ENCODE peak calls at places on chromosome 3, in five cellular contexts. One of them, this sample, is unnamed.

GRCh38 chr3:167110906-167111305 is 269.2 kb downstream of the ZBBX start:
- DNase-seq in IMR-90: no peak
- DNase-seq in H9: peak; percentile 63
- DNase-seq in H1: no peak
- DNase-seq in trophoblast cell: peak; percentile 68
- DNase-seq in this sample: peak; percentile 96

GRCh38 chr3:115403791-115404190 is 219.5 kb upstream of the GAP43 start:
- DNase-seq in IMR-90: no peak
- DNase-seq in H9: no peak
- DNase-seq in H1: no peak
- DNase-seq in trophoblast cell: no peak
- DNase-seq in this sample: peak; percentile 79

GRCh38 chr3:37287776-37288175 is 113.4 kb upstream of the LRRFIP2 start:
- DNase-seq in IMR-90: peak; percentile 42
- DNase-seq in H9: no peak
- DNase-seq in H1: no peak
- DNase-seq in trophoblast cell: no peak
- DNase-seq in this sample: no peak

GRCh38 chr3:64088408-64089136 is 65.3 kb upstream of the PSMD6 start:
- DNase-seq in IMR-90: no peak
- DNase-seq in H9: no peak
- DNase-seq in H1: no peak
- DNase-seq in trophoblast cell: no peak
- DNase-seq in this sample: peak; percentile 63

GRCh38 chr3:59192473-59192872 is 142.6 kb upstream of the CFAP20DC start:
- DNase-seq in IMR-90: peak; percentile 87
- DNase-seq in H9: no peak
- DNase-seq in H1: no peak
- DNase-seq in trophoblast cell: no peak
- DNase-seq in this sample: no peak

GRCh38 chr3:25592510-25592968 is 72.2 kb downstream of the TOP2B start:
- DNase-seq in IMR-90: peak; percentile 78
- DNase-seq in H9: no peak
- DNase-seq in H1: no peak
- DNase-seq in trophoblast cell: peak; percentile 54
- DNase-seq in this sample: peak; percentile 70

GRCh38 chr3:66428733-66429132 is 72.1 kb downstream of the LRIG1 start:
- DNase-seq in IMR-90: peak; percentile 100
- DNase-seq in H9: no peak
- DNase-seq in H1: no peak
- DNase-seq in trophoblast cell: no peak
- DNase-seq in this sample: peak; percentile 79

GRCh38 chr3:169299129-169299528 is 364.4 kb downstream of the MECOM start:
- DNase-seq in IMR-90: no peak
- DNase-seq in H9: no peak
- DNase-seq in H1: no peak
- DNase-seq in trophoblast cell: no peak
- DNase-seq in this sample: no peak

GRCh38 chr3:111072016-111072891 is 638 bp downstream of the NECTIN3 start:
- DNase-seq in IMR-90: peak; percentile 25
- DNase-seq in H9: peak; percentile 42
- DNase-seq in H1: peak; percentile 64
- DNase-seq in trophoblast cell: peak; percentile 51
- DNase-seq in this sample: no peak

GRCh38 chr3:12751548-12751947 is 7.5 kb downstream of the TMEM40 start:
- DNase-seq in IMR-90: peak; percentile 31
- DNase-seq in H9: no peak
- DNase-seq in H1: no peak
- DNase-seq in trophoblast cell: peak; percentile 98
- DNase-seq in this sample: peak; percentile 45

GRCh38 chr3:46276497-46277099 is 34.3 kb downstream of the CCR3 start:
- DNase-seq in IMR-90: no peak
- DNase-seq in H9: peak; percentile 73
- DNase-seq in H1: peak; percentile 79
- DNase-seq in trophoblast cell: peak; percentile 74
- DNase-seq in this sample: peak; percentile 65

GRCh38 chr3:171801738-171802600 is 8.3 kb downstream of the PLD1 start:
- DNase-seq in IMR-90: peak; percentile 93
- DNase-seq in H9: no peak
- DNase-seq in H1: no peak
- DNase-seq in trophoblast cell: peak; percentile 60
- DNase-seq in this sample: no peak

GRCh38 chr3:178392553-178392952 is 143.7 kb upstream of the KCNMB2 start:
- DNase-seq in IMR-90: peak; percentile 52
- DNase-seq in H9: no peak
- DNase-seq in H1: no peak
- DNase-seq in trophoblast cell: no peak
- DNase-seq in this sample: no peak

GRCh38 chr3:152296990-152297389 is 28.3 kb downstream of the MBNL1 start:
- DNase-seq in IMR-90: no peak
- DNase-seq in H9: no peak
- DNase-seq in H1: no peak
- DNase-seq in trophoblast cell: no peak
- DNase-seq in this sample: no peak

GRCh38 chr3:147392083-147392916 is 14.0 kb downstream of the ZIC4 start:
- DNase-seq in IMR-90: no peak
- DNase-seq in H9: peak; percentile 93
- DNase-seq in H1: peak; percentile 90
- DNase-seq in trophoblast cell: no peak
- DNase-seq in this sample: peak; percentile 93

GRCh38 chr3:187971629-187972028 is 182.3 kb upstream of the LPP start:
- DNase-seq in IMR-90: no peak
- DNase-seq in H9: no peak
- DNase-seq in H1: no peak
- DNase-seq in trophoblast cell: no peak
- DNase-seq in this sample: no peak

GRCh38 chr3:167163580-167163979 is 216.5 kb downstream of the ZBBX start:
- DNase-seq in IMR-90: no peak
- DNase-seq in H9: no peak
- DNase-seq in H1: no peak
- DNase-seq in trophoblast cell: no peak
- DNase-seq in this sample: no peak

GRCh38 chr3:77562089-77562488 is 522.2 kb downstream of the ROBO2 start:
- DNase-seq in IMR-90: peak; percentile 1
- DNase-seq in H9: no peak
- DNase-seq in H1: no peak
- DNase-seq in trophoblast cell: no peak
- DNase-seq in this sample: no peak

GRCh38 chr3:179750720-179751328 is 98.0 kb downstream of the USP13 start:
- DNase-seq in IMR-90: peak; percentile 28
- DNase-seq in H9: no peak
- DNase-seq in H1: no peak
- DNase-seq in trophoblast cell: peak; percentile 56
- DNase-seq in this sample: peak; percentile 35

GRCh38 chr3:16103472-16103871 is 71.0 kb upstream of the GALNT15 start:
- DNase-seq in IMR-90: peak; percentile 94
- DNase-seq in H9: no peak
- DNase-seq in H1: no peak
- DNase-seq in trophoblast cell: peak; percentile 46
- DNase-seq in this sample: no peak

GRCh38 chr3:153096611-153097200 is 65.3 kb upstream of the RAP2B start:
- DNase-seq in IMR-90: peak; percentile 7
- DNase-seq in H9: no peak
- DNase-seq in H1: no peak
- DNase-seq in trophoblast cell: no peak
- DNase-seq in this sample: no peak

GRCh38 chr3:143476965-143477640 is 357.5 kb downstream of the CHST2 start:
- DNase-seq in IMR-90: no peak
- DNase-seq in H9: no peak
- DNase-seq in H1: no peak
- DNase-seq in trophoblast cell: no peak
- DNase-seq in this sample: peak; percentile 4

GRCh38 chr3:10981961-10982360 is 10.6 kb upstream of the SLC6A1 start:
- DNase-seq in IMR-90: no peak
- DNase-seq in H9: no peak
- DNase-seq in H1: no peak
- DNase-seq in trophoblast cell: peak; percentile 69
- DNase-seq in this sample: no peak

GRCh38 chr3:46934508-46935167 is 41.9 kb downstream of the CCDC12 start:
- DNase-seq in IMR-90: no peak
- DNase-seq in H9: no peak
- DNase-seq in H1: no peak
- DNase-seq in trophoblast cell: no peak
- DNase-seq in this sample: no peak

GRCh38 chr3:89238836-89239235 is 131.4 kb downstream of the EPHA3 start:
- DNase-seq in IMR-90: peak; percentile 11
- DNase-seq in H9: no peak
- DNase-seq in H1: no peak
- DNase-seq in trophoblast cell: no peak
- DNase-seq in this sample: no peak

GRCh38 chr3:195154793-195155535 is 116.0 kb downstream of the XXYLT1 start:
- DNase-seq in IMR-90: peak; percentile 97
- DNase-seq in H9: no peak
- DNase-seq in H1: no peak
- DNase-seq in trophoblast cell: no peak
- DNase-seq in this sample: peak; percentile 66

GRCh38 chr3:43686333-43686699 is 4.4 kb upstream of the ABHD5 start:
- DNase-seq in IMR-90: no peak
- DNase-seq in H9: no peak
- DNase-seq in H1: no peak
- DNase-seq in trophoblast cell: no peak
- DNase-seq in this sample: no peak

GRCh38 chr3:173785004-173785403 is 387.5 kb downstream of the NLGN1 start:
- DNase-seq in IMR-90: no peak
- DNase-seq in H9: peak; percentile 33
- DNase-seq in H1: no peak
- DNase-seq in trophoblast cell: no peak
- DNase-seq in this sample: peak; percentile 53

GRCh38 chr3:36477655-36478054 is 97.4 kb downstream of the STAC start:
- DNase-seq in IMR-90: no peak
- DNase-seq in H9: no peak
- DNase-seq in H1: no peak
- DNase-seq in trophoblast cell: no peak
- DNase-seq in this sample: no peak

GRCh38 chr3:39147374-39147709 is 6.0 kb downstream of the CSRNP1 start:
- DNase-seq in IMR-90: no peak
- DNase-seq in H9: no peak
- DNase-seq in H1: no peak
- DNase-seq in trophoblast cell: no peak
- DNase-seq in this sample: no peak

GRCh38 chr3:94132777-94133176 is 69.9 kb downstream of the NSUN3 start:
- DNase-seq in IMR-90: no peak
- DNase-seq in H9: no peak
- DNase-seq in H1: no peak
- DNase-seq in trophoblast cell: no peak
- DNase-seq in this sample: no peak

GRCh38 chr3:48765376-48765775 is 48.4 kb upstream of the IP6K2 start:
- DNase-seq in IMR-90: no peak
- DNase-seq in H9: no peak
- DNase-seq in H1: no peak
- DNase-seq in trophoblast cell: peak; percentile 51
- DNase-seq in this sample: peak; percentile 7

GRCh38 chr3:12750658-12751071 is 8.4 kb downstream of the TMEM40 start:
- DNase-seq in IMR-90: peak; percentile 64
- DNase-seq in H9: no peak
- DNase-seq in H1: no peak
- DNase-seq in trophoblast cell: peak; percentile 54
- DNase-seq in this sample: no peak

DNA sequence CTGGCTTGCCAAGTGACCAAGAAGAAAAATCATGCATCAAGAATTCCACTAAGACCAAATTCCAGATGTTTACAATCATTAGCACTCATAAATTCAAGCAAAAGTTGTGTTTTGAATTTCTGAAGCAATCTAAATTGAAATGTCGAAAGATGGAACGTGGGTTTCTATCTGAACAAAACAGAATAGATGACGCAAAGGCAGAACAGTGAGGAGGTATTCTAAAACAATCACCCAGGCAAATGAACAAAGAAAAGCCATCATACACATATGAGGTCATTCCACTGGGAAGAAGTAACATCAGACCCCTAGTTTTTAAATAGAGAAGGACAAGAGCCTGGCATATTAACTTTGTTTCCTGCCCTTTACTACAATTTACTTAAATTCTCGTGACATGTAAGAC is 58.0 kb downstream of the MCF2L2 start:
- DNase-seq in IMR-90: peak; percentile 4
- DNase-seq in H9: no peak
- DNase-seq in H1: no peak
- DNase-seq in trophoblast cell: no peak
- DNase-seq in this sample: no peak
- H3K9ac ChIP-seq in IMR-90: no peak overlapping the region
- H3K9ac ChIP-seq in H9: no peak overlapping the region
- H3K9ac ChIP-seq in H1: no peak overlapping the region
- H3K9ac ChIP-seq in trophoblast cell: no peak overlapping the region
- H3K9ac ChIP-seq in this sample: no peak overlapping the region

GRCh38 chr3:134605506-134605905 is 45.3 kb downstream of the KY start:
- DNase-seq in IMR-90: no peak
- DNase-seq in H9: no peak
- DNase-seq in H1: no peak
- DNase-seq in trophoblast cell: no peak
- DNase-seq in this sample: no peak
- H3K18ac ChIP-seq in IMR-90: no peak overlapping the region
- H3K18ac ChIP-seq in H9: no peak overlapping the region
- H3K18ac ChIP-seq in H1: no peak overlapping the region
- H3K18ac ChIP-seq in trophoblast cell: no peak overlapping the region
- H3K18ac ChIP-seq in this sample: no peak overlapping the region

GRCh38 chr3:123388811-123389210 is 60.1 kb downstream of the ADCY5 start:
- DNase-seq in IMR-90: no peak
- DNase-seq in H9: no peak
- DNase-seq in H1: no peak
- DNase-seq in trophoblast cell: no peak
- DNase-seq in this sample: no peak
- H3K4me1 ChIP-seq in IMR-90: peaks cover 6% of the 10 kb centered on the region
- H3K4me1 ChIP-seq in H9: no peaks in the 10 kb centered on the region
- H3K4me1 ChIP-seq in H1: peaks cover 1% of the 10 kb centered on the region
- H3K4me1 ChIP-seq in trophoblast cell: peaks cover 5% of the 10 kb centered on the region
- H3K4me1 ChIP-seq in this sample: peaks cover 6% of the 10 kb centered on the region

DNA sequence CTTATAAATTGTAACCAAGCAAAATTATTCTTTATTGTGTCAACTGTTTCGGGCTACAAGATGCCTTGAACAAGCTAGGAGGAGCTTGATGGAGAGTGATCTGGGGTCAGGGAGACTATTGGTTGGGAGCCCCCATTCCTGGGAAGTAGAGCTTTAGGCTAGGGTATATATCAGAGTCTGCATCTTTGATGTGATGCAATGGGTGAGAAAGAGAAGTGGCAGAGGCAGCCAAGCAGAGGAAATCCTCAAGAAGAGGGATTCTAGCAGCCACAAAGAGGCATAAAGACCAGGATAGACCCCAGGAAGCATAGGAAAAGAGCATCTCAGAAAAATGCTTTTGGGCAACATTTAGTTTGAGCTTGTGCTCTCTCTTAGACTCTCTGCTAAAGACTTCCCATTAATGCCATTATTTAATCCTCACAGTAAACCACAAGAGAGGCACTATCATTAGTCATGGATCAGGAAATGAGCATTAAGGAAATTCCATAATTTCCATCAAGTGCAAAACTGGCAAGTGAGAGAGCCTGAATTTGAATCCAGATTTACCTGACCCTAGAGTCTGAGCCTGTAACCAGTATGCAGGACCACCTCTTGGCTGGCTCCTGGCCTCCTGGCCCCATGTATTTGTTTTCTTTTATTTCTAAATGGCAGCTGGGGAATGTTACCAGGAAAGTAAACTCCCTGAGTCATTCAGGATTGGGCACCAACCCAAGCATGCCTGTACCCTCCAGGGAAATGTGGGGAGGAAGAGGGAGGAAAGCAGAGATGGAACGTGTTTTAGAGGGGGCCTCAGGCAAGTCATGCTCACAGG is 118.7 kb downstream of the RPL22L1 start:
- DNase-seq in IMR-90: peak; percentile 82
- DNase-seq in H9: no peak
- DNase-seq in H1: no peak
- DNase-seq in trophoblast cell: no peak
- DNase-seq in this sample: peak; percentile 40
- H3K9ac ChIP-seq in IMR-90: peak overlapping the region; percentile 31
- H3K9ac ChIP-seq in H9: no peak overlapping the region
- H3K9ac ChIP-seq in H1: no peak overlapping the region
- H3K9ac ChIP-seq in trophoblast cell: no peak overlapping the region
- H3K9ac ChIP-seq in this sample: no peak overlapping the region

GRCh38 chr3:128152419-128153155 is 694 bp upstream of the EEFSEC start:
- DNase-seq in IMR-90: peak; percentile 68
- DNase-seq in H9: no peak
- DNase-seq in H1: no peak
- DNase-seq in trophoblast cell: no peak
- DNase-seq in this sample: no peak
- H3K18ac ChIP-seq in IMR-90: no peak overlapping the region
- H3K18ac ChIP-seq in H9: no peak overlapping the region
- H3K18ac ChIP-seq in H1: no peak overlapping the region
- H3K18ac ChIP-seq in trophoblast cell: no peak overlapping the region
- H3K18ac ChIP-seq in this sample: no peak overlapping the region